ENCODE peak calls at places on chromosome 15, in eight cellular contexts. O is endodermal cell, Q is tibial artery, K is body of pancreas, I is iPS DF 6.9, Z is GM23248, Y is RWPE1, G is right cardiac atrium. A is an unnamed sample.

GRCh38 chr15:45919806-45920205 is 285.0 kb downstream of the SQOR start:
- DNase-seq in O (no peak), Q (no peak), K (no peak), I (no peak), Z (peak), Y (peak), G (no peak), A (peak)

GRCh38 chr15:93249599-93249998 is 160.6 kb upstream of the RGMA start:
- DNase-seq in O (no peak), Q (no peak), K (no peak), I (no peak), Z (no peak), Y (no peak), G (no peak), A (no peak)

GRCh38 chr15:58308742-58309355 is 122.9 kb upstream of the LIPC start:
- DNase-seq in O (no peak), Q (no peak), K (no peak), I (no peak), Z (no peak), Y (no peak), G (no peak), A (peak)

GRCh38 chr15:77440378-77440999 is 19.8 kb downstream of the HMG20A start:
- DNase-seq in O (no peak), Q (no peak), K (no peak), I (no peak), Z (peak), Y (peak), G (no peak), A (no peak)

GRCh38 chr15:40928351-40928974 is 677 bp upstream of the DLL4 start:
- DNase-seq in O (peak), Q (no peak), K (no peak), I (no peak), Z (no peak), Y (no peak), G (peak), A (no peak)

GRCh38 chr15:50777045-50777444 is 11.5 kb upstream of the SPPL2A start:
- DNase-seq in O (no peak), Q (no peak), K (no peak), I (no peak), Z (no peak), Y (no peak), G (no peak), A (no peak)

GRCh38 chr15:71219646-71220045 is 104.4 kb downstream of the THSD4 start:
- DNase-seq in O (no peak), Q (no peak), K (no peak), I (no peak), Z (peak), Y (no peak), G (no peak), A (no peak)

GRCh38 chr15:77507151-77507847 is 86.6 kb downstream of the HMG20A start:
- DNase-seq in O (no peak), Q (peak), K (peak), I (no peak), Z (peak), Y (peak), G (peak), A (no peak)

GRCh38 chr15:97521894-97522293 is 438.6 kb upstream of the ARRDC4 start:
- DNase-seq in O (no peak), Q (no peak), K (no peak), I (no peak), Z (no peak), Y (no peak), G (peak), A (peak)

GRCh38 chr15:77546050-77546501 is 86.6 kb downstream of the LINGO1 start:
- DNase-seq in O (no peak), Q (no peak), K (no peak), I (no peak), Z (peak), Y (peak), G (peak), A (no peak)

GRCh38 chr15:71651750-71652186 is 158.6 kb upstream of the NR2E3 start:
- DNase-seq in O (peak), Q (no peak), K (peak), I (peak), Z (peak), Y (peak), G (no peak), A (peak)

GRCh38 chr15:74799843-74800558 is 12.6 kb upstream of the LMAN1L start:
- DNase-seq in O (peak), Q (no peak), K (peak), I (peak), Z (peak), Y (peak), G (peak), A (peak)

GRCh38 chr15:70159397-70160009 is 61.8 kb upstream of the TLE3 start:
- DNase-seq in O (peak), Q (no peak), K (no peak), I (no peak), Z (no peak), Y (no peak), G (no peak), A (no peak)

GRCh38 chr15:93087825-93088199 is 1.2 kb downstream of the RGMA start:
- DNase-seq in O (peak), Q (peak), K (peak), I (peak), Z (peak), Y (peak), G (peak), A (peak)

GRCh38 chr15:25783607-25784131 is 79.5 kb downstream of the ATP10A start:
- DNase-seq in O (peak), Q (no peak), K (no peak), I (peak), Z (peak), Y (no peak), G (no peak), A (peak)

GRCh38 chr15:85073556-85074194 is 92.0 kb downstream of the PDE8A start:
- DNase-seq in O (no peak), Q (no peak), K (no peak), I (no peak), Z (peak), Y (peak), G (no peak), A (no peak)

GRCh38 chr15:70758790-70759462 is 4.4 kb downstream of the UACA start:
- DNase-seq in O (peak), Q (no peak), K (no peak), I (no peak), Z (no peak), Y (no peak), G (peak), A (no peak)

GRCh38 chr15:90826886-90827435 is 41.4 kb upstream of the FURIN start:
- DNase-seq in O (no peak), Q (no peak), K (no peak), I (no peak), Z (no peak), Y (no peak), G (no peak), A (no peak)

GRCh38 chr15:100703032-100703578 is 100.7 kb downstream of the ASB7 start:
- DNase-seq in O (peak), Q (no peak), K (no peak), I (no peak), Z (peak), Y (no peak), G (no peak), A (no peak)

GRCh38 chr15:52291204-52291603 is 4.4 kb downstream of the MYO5C start:
- DNase-seq in O (no peak), Q (no peak), K (no peak), I (no peak), Z (no peak), Y (no peak), G (no peak), A (no peak)

GRCh38 chr15:72236381-72237285 is 5.6 kb upstream of the PKM start:
- DNase-seq in O (no peak), Q (no peak), K (no peak), I (no peak), Z (peak), Y (no peak), G (no peak), A (no peak)

GRCh38 chr15:92970656-92971055 is 70.5 kb downstream of the CHD2 start:
- DNase-seq in O (no peak), Q (no peak), K (no peak), I (no peak), Z (peak), Y (no peak), G (no peak), A (no peak)

GRCh38 chr15:70702584-70702983 is 60.8 kb downstream of the UACA start:
- DNase-seq in O (no peak), Q (no peak), K (no peak), I (no peak), Z (no peak), Y (no peak), G (no peak), A (no peak)

GRCh38 chr15:27353837-27354236 is 382.9 kb downstream of the GABRG3 start:
- DNase-seq in O (no peak), Q (no peak), K (no peak), I (no peak), Z (peak), Y (no peak), G (no peak), A (no peak)

GRCh38 chr15:38215707-38216106 is 36.9 kb upstream of the SPRED1 start:
- DNase-seq in O (no peak), Q (no peak), K (no peak), I (no peak), Z (no peak), Y (no peak), G (no peak), A (no peak)

GRCh38 chr15:38211249-38211648 is 41.4 kb upstream of the SPRED1 start:
- DNase-seq in O (no peak), Q (no peak), K (no peak), I (no peak), Z (no peak), Y (no peak), G (no peak), A (no peak)

GRCh38 chr15:38213392-38213791 is 39.2 kb upstream of the SPRED1 start:
- DNase-seq in O (no peak), Q (no peak), K (no peak), I (no peak), Z (no peak), Y (no peak), G (no peak), A (no peak)

GRCh38 chr15:38208779-38209178 is 43.9 kb upstream of the SPRED1 start:
- DNase-seq in O (no peak), Q (no peak), K (no peak), I (no peak), Z (no peak), Y (no peak), G (no peak), A (no peak)

GRCh38 chr15:38212759-38213158 is 39.9 kb upstream of the SPRED1 start:
- DNase-seq in O (no peak), Q (no peak), K (no peak), I (no peak), Z (no peak), Y (no peak), G (no peak), A (no peak)
- H3K27ac ChIP-seq in O (no peak), Q (no peak), K (no peak), I (no peak), Z (no peak), Y (no peak), G (no peak), A (no peak)

GRCh38 chr15:48682949-48683651 is 37.6 kb upstream of the FBN1 start:
- DNase-seq in O (no peak), Q (no peak), K (peak), I (no peak), Z (peak), Y (no peak), G (peak), A (no peak)
- H3K27ac ChIP-seq in O (no peak), Q (no peak), K (no peak), I (no peak), Z (peak), Y (no peak), G (no peak), A (no peak)

GRCh38 chr15:68463996-68464395 is 32.0 kb upstream of the ITGA11 start:
- DNase-seq in O (no peak), Q (no peak), K (no peak), I (no peak), Z (peak), Y (no peak), G (no peak), A (no peak)
- H3K27ac ChIP-seq in O (no peak), Q (no peak), K (no peak), I (no peak), Z (peak), Y (no peak), G (no peak), A (no peak)

GRCh38 chr15:73630030-73630429 is 3.2 kb downstream of the NPTN start:
- DNase-seq in O (no peak), Q (no peak), K (no peak), I (no peak), Z (peak), Y (no peak), G (no peak), A (peak)

GRCh38 chr15:73631915-73632669 is 1.1 kb downstream of the NPTN start:
- DNase-seq in O (peak), Q (peak), K (peak), I (no peak), Z (peak), Y (peak), G (no peak), A (peak)

GRCh38 chr15:73628976-73629854 is 4.0 kb downstream of the NPTN start:
- DNase-seq in O (no peak), Q (no peak), K (no peak), I (no peak), Z (peak), Y (peak), G (no peak), A (no peak)

GRCh38 chr15:73632670-73633058 is 525 bp downstream of the NPTN start:
- DNase-seq in O (no peak), Q (no peak), K (no peak), I (no peak), Z (no peak), Y (no peak), G (peak), A (no peak)

GRCh38 chr15:73630796-73631471 is 2.3 kb downstream of the NPTN start:
- DNase-seq in O (no peak), Q (no peak), K (no peak), I (no peak), Z (peak), Y (no peak), G (no peak), A (peak)
- H3K27ac ChIP-seq in O (no peak), Q (peak), K (peak), I (no peak), Z (peak), Y (no peak), G (no peak), A (peak)

GRCh38 chr15:66136948-66137347 is 116.6 kb downstream of the MEGF11 start:
- DNase-seq in O (no peak), Q (no peak), K (no peak), I (no peak), Z (no peak), Y (no peak), G (no peak), A (no peak)
- H3K27ac ChIP-seq in O (no peak), Q (no peak), K (no peak), I (no peak), Z (no peak), Y (no peak), G (no peak), A (no peak)

GRCh38 chr15:89492934-89493631 is 3.3 kb downstream of the RHCG start:
- DNase-seq in O (peak), Q (peak), K (no peak), I (no peak), Z (no peak), Y (no peak), G (no peak), A (no peak)
- H3K27ac ChIP-seq in O (no peak), Q (no peak), K (no peak), I (no peak), Z (no peak), Y (no peak), G (no peak), A (no peak)

DNA sequence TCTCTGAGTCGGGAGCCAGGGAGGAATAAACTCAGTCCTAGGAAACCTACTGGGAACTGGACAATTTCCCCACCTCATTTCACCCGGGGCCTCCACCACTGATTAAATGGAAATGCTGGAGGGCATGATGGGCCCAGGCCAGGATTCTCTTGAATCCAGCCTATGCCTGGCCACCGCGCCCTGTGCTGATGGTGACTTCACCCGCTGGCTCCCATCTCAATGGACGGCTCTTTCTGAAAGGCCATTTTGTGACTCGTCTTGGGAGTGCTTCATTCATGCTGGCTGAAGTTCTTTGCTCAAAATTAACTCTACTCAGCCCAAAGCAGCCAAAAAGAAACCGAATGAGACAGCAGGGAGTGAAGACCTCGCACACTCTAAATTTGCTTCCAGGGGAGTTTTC is 265.9 kb upstream of the ICE2 start:
- DNase-seq in O (no peak), Q (no peak), K (peak), I (no peak), Z (peak), Y (no peak), G (peak), A (no peak)
- H3K27ac ChIP-seq in O (no peak), Q (peak), K (no peak), I (no peak), Z (peak), Y (no peak), G (peak), A (no peak)

GRCh38 chr15:34673241-34673640 is 81.6 kb downstream of the GJD2 start:
- DNase-seq in O (no peak), Q (no peak), K (no peak), I (no peak), Z (no peak), Y (no peak), G (no peak), A (no peak)
- H3K27ac ChIP-seq in O (no peak), Q (no peak), K (no peak), I (no peak), Z (no peak), Y (no peak), G (no peak), A (no peak)